ENCODE peak calls at places on chromosomes 13 and 19, in eight cellular contexts. T is kidney tubule cell; P is stimulated activated CD4-positive, alpha-beta T cell treated with anti-CD3 and anti-CD28 coated beads, Interleukin-2, amount 100 ng/mL, for 48 hours; G is SJSA1; O is endothelial cell; N is central memory CD8-positive, alpha-beta T cell; I is KG1; F is stimulated activated CD8-positive, alpha-beta memory T cell treated with anti-CD3 and anti-CD28 coated beads, Interleukin-7, amount 100 ng/mL, for 4 hours. M is an unnamed sample.

GRCh38 chr19:15612342-15612741 is 2.7 kb upstream of the CYP4F8 start:
- DNase-seq in T (no peak), P (no peak), G (no peak), O (no peak), N (no peak), I (no peak), F (no peak), M (no peak)

GRCh38 chr13:113647351-113648217 is 10.4 kb downstream of the ATP4B start:
- DNase-seq in T (peak; percentile 87), P (no peak), G (peak; percentile 82), O (no peak), N (no peak), I (no peak), F (no peak), M (no peak)

GRCh38 chr13:98672947-98673545 is 79.4 kb downstream of the SLC15A1 start:
- DNase-seq in T (peak; percentile 81), P (peak; percentile 49), G (peak; percentile 92), O (peak; percentile 57), N (peak; percentile 23), I (no peak), F (peak; percentile 17), M (peak; percentile 73)

GRCh38 chr13:74825170-74825948 is 656.6 kb downstream of the TBC1D4 start:
- DNase-seq in T (peak; percentile 91), P (no peak), G (no peak), O (no peak), N (no peak), I (no peak), F (no peak), M (no peak)

GRCh38 chr19:40974633-40975037 is 16.4 kb upstream of the CYP2B6 start:
- DNase-seq in T (peak; percentile 67), P (peak; percentile 77), G (peak; percentile 70), O (peak; percentile 74), N (peak; percentile 67), I (peak; percentile 24), F (peak; percentile 63), M (peak; percentile 79)

GRCh38 chr19:2167896-2168618 is 4.3 kb downstream of the DOT1L start:
- DNase-seq in T (peak; percentile 42), P (no peak), G (no peak), O (no peak), N (no peak), I (peak; percentile 66), F (no peak), M (peak; percentile 78)

GRCh38 chr19:9834726-9835506 is at the start of gene PIN1:
- DNase-seq in T (peak; percentile 99), P (peak; percentile 99), G (peak; percentile 99), O (peak; percentile 99), N (peak; percentile 98), I (peak; percentile 97), F (peak; percentile 98), M (peak; percentile 99)

GRCh38 chr19:33520844-33521479 is 629 bp downstream of the PEPD start:
- DNase-seq in T (no peak), P (no peak), G (no peak), O (no peak), N (no peak), I (no peak), F (no peak), M (no peak)

GRCh38 chr13:34179481-34179880 is 361.5 kb downstream of the RFC3 start:
- DNase-seq in T (peak; percentile 22), P (no peak), G (no peak), O (no peak), N (no peak), I (no peak), F (no peak), M (no peak)

GRCh38 chr19:18063463-18063862 is 23.3 kb downstream of the IL12RB1 start:
- DNase-seq in T (no peak), P (peak; percentile 43), G (no peak), O (peak; percentile 33), N (no peak), I (no peak), F (no peak), M (no peak)

GRCh38 chr19:15147090-15147489 is 39.9 kb downstream of the SYDE1 start:
- DNase-seq in T (no peak), P (no peak), G (no peak), O (no peak), N (no peak), I (no peak), F (no peak), M (no peak)

GRCh38 chr19:35436477-35437141 is 11.4 kb upstream of the FFAR2 start:
- DNase-seq in T (peak; percentile 84), P (no peak), G (no peak), O (no peak), N (no peak), I (peak; percentile 61), F (no peak), M (peak; percentile 34)

GRCh38 chr13:101025925-101026324 is 351.3 kb upstream of the TMTC4 start:
- DNase-seq in T (no peak), P (no peak), G (no peak), O (no peak), N (no peak), I (no peak), F (no peak), M (no peak)

GRCh38 chr19:6212403-6213265 is 67.1 kb downstream of the MLLT1 start:
- DNase-seq in T (no peak), P (no peak), G (no peak), O (no peak), N (no peak), I (no peak), F (no peak), M (peak; percentile 29)

GRCh38 chr13:30400376-30400775 is 21.9 kb upstream of the UBE2L5 start:
- DNase-seq in T (no peak), P (no peak), G (no peak), O (no peak), N (no peak), I (no peak), F (no peak), M (no peak)